ENCODE peak calls at places on chromosomes 7 and 10, in five cellular contexts. W, Y, Q, F and L are unnamed samples.

GRCh38 chr7:129013048-129013721 is 41.7 kb downstream of the TNPO3 start:
- DNase-seq in Y (no peak), W (no peak), Q (no peak), F (no peak), L (no peak)

GRCh38 chr10:47189802-47190201 is 110.2 kb upstream of the GDF10 start:
- DNase-seq in Q (no peak), W (no peak), Y (no peak), F (no peak), L (no peak)

GRCh38 chr10:124946945-124947344 is 5.0 kb downstream of the ZRANB1 start:
- DNase-seq in Q (no peak), Y (no peak), W (peak; percentile 34), F (no peak), L (no peak)

GRCh38 chr10:68082815-68083395 is 7.8 kb upstream of the HERC4 start:
- DNase-seq in W (no peak), Y (peak; percentile 33), Q (no peak), F (no peak), L (no peak)

GRCh38 chr10:125137601-125138438 is 22.5 kb downstream of the CTBP2 start:
- DNase-seq in Y (no peak), W (no peak), F (no peak), Q (no peak), L (no peak)

GRCh38 chr7:132516042-132516840 is 60.0 kb downstream of the PLXNA4 start:
- DNase-seq in Q (no peak), Y (no peak), W (no peak), F (peak; percentile 5), L (no peak)

GRCh38 chr7:128936798-128937197 is 929 bp upstream of the IRF5 start:
- DNase-seq in F (no peak), Y (no peak), W (no peak), Q (no peak), L (no peak)

GRCh38 chr10:61939575-61940301 is 38.2 kb downstream of the ARID5B start:
- DNase-seq in Q (no peak), Y (peak; percentile 76), F (peak; percentile 46), W (no peak), L (no peak)

GRCh38 chr7:47405921-47406765 is 175.8 kb downstream of the TNS3 start:
- DNase-seq in F (no peak), Q (no peak), Y (peak; percentile 87), W (no peak), L (no peak)

GRCh38 chr7:19747740-19748339 is 25.6 kb downstream of the TMEM196 start:
- DNase-seq in W (peak; percentile 46), Q (no peak), Y (peak; percentile 54), F (peak; percentile 1), L (peak; percentile 33)

GRCh38 chr7:10116511-10116910 is 857.2 kb upstream of the PHF14 start:
- DNase-seq in W (no peak), Q (no peak), F (no peak), Y (peak; percentile 0), L (no peak)

GRCh38 chr10:110600487-110601101 is 33.1 kb downstream of the SMC3 start:
- DNase-seq in Q (no peak), Y (peak; percentile 70), W (peak; percentile 6), F (peak; percentile 65), L (peak; percentile 50)

GRCh38 chr10:125720002-125720382 is 483 bp downstream of the EDRF1 start:
- DNase-seq in W (no peak), F (no peak), Y (no peak), Q (no peak), L (no peak)

GRCh38 chr7:123748171-123748733 is 551 bp downstream of the WASL start:
- DNase-seq in Q (peak; percentile 47), W (no peak), F (peak; percentile 18), Y (peak; percentile 52), L (peak; percentile 38)

GRCh38 chr10:79459243-79459642 is 13.8 kb upstream of the ZCCHC24 start:
- DNase-seq in Q (no peak), W (no peak), F (no peak), Y (no peak), L (no peak)